ENCODE peak calls at places on chromosomes 2 and 18, in six cellular contexts. H is activated gamma-delta T cell treated with Interleukin-2 at 50 U/mL for 16 hours, W is Right ventricle myocardium inferior, C is AG08396, Z is AG10803, Q is EL. V is an unnamed sample.

GRCh38 chr2:2795438-2796091 is 464.5 kb upstream of the MYT1L start:
- DNase-seq in C (no peak), H (no peak), Z (no peak), Q (no peak), W (no peak), V (no peak)

GRCh38 chr2:233691443-233692433 is 952 bp upstream of the UGT1A6 start:
- DNase-seq in C (no peak), Q (no peak), Z (no peak), H (no peak), W (no peak), V (no peak)

GRCh38 chr2:101200714-101201113 is 49.5 kb upstream of the TBC1D8 start:
- DNase-seq in W (no peak), C (no peak), Z (peak), Q (no peak), H (no peak), V (peak)

GRCh38 chr2:229562472-229563127 is 151.8 kb downstream of the DNER start:
- DNase-seq in Q (no peak), H (no peak), C (no peak), Z (no peak), W (no peak), V (no peak)

GRCh38 chr18:37422116-37422515 is 143.5 kb downstream of the CELF4 start:
- DNase-seq in Q (no peak), Z (no peak), C (no peak), H (no peak), W (no peak), V (no peak)

GRCh38 chr2:177327065-177327464 is 62.5 kb upstream of the NFE2L2 start:
- DNase-seq in W (no peak), Z (no peak), H (no peak), C (no peak), Q (no peak), V (no peak)

GRCh38 chr18:57211412-57211750 is 64.5 kb downstream of the BOD1L2 start:
- DNase-seq in Q (no peak), Z (no peak), W (no peak), H (no peak), C (no peak), V (no peak)

GRCh38 chr2:120722211-120722602 is 13.5 kb upstream of the GLI2 start:
- DNase-seq in Q (no peak), W (no peak), C (no peak), H (no peak), Z (no peak), V (no peak)

GRCh38 chr2:43000242-43001054 is 208.1 kb upstream of the HAAO start:
- DNase-seq in H (no peak), Q (no peak), C (no peak), W (no peak), Z (no peak), V (no peak)

GRCh38 chr2:173264603-173265366 is 89.9 kb upstream of the CDCA7 start:
- DNase-seq in Q (no peak), H (no peak), Z (no peak), W (no peak), C (no peak), V (no peak)

GRCh38 chr2:96550787-96551604 is 14.4 kb downstream of the ARID5A start:
- DNase-seq in Z (no peak), C (no peak), Q (no peak), H (no peak), W (no peak), V (no peak)

GRCh38 chr2:199160677-199161465 is 296.9 kb downstream of the SATB2 start:
- DNase-seq in W (no peak), C (peak), Q (peak), Z (peak), H (no peak), V (peak)

GRCh38 chr2:152166633-152167032 is 8.9 kb downstream of the STAM2 start:
- DNase-seq in Q (peak), Z (peak), W (no peak), H (no peak), C (peak), V (peak)

GRCh38 chr2:128438091-128438490 is 119.4 kb upstream of the HS6ST1 start:
- DNase-seq in C (no peak), H (no peak), Z (no peak), W (no peak), Q (no peak), V (no peak)

GRCh38 chr2:84786601-84787000 is 94.3 kb downstream of the TRABD2A start:
- DNase-seq in W (no peak), Q (no peak), H (no peak), C (no peak), Z (no peak), V (no peak)

GRCh38 chr2:150878347-150878746 is 383.3 kb downstream of the RBM43 start:
- DNase-seq in C (peak), Z (peak), H (no peak), W (no peak), Q (peak), V (peak)

GRCh38 chr2:215973954-215974699 is 39.2 kb downstream of the MREG start:
- DNase-seq in Z (peak), H (no peak), Q (peak), W (no peak), C (no peak), V (peak)

GRCh38 chr18:8801263-8801901 is 96.0 kb downstream of the MTCL1 start:
- DNase-seq in W (no peak), C (peak), Q (peak), H (no peak), Z (peak), V (no peak)

GRCh38 chr2:102489646-102490045 is 16.6 kb downstream of the SLC9A4 start:
- DNase-seq in H (no peak), Q (no peak), Z (no peak), C (no peak), W (no peak), V (no peak)

GRCh38 chr18:9135912-9136314 is 668 bp upstream of the ANKRD12 start:
- DNase-seq in Z (no peak), Q (peak), C (no peak), W (no peak), H (no peak), V (no peak)

GRCh38 chr2:5609191-5609590 is 83.0 kb upstream of the SOX11 start:
- DNase-seq in H (no peak), W (no peak), C (no peak), Z (no peak), Q (no peak), V (no peak)

GRCh38 chr2:69768217-69768616 is 26.3 kb downstream of the ANXA4 start:
- DNase-seq in Q (no peak), H (no peak), Z (no peak), C (no peak), W (no peak), V (no peak)

GRCh38 chr2:47344890-47345583 is 57.9 kb upstream of the MSH2 start:
- DNase-seq in Z (peak), C (peak), H (no peak), W (peak), Q (peak), V (no peak)

GRCh38 chr18:69789794-69790193 is 157.9 kb downstream of the CD226 start:
- DNase-seq in H (no peak), Z (no peak), Q (no peak), W (no peak), C (no peak), V (no peak)

GRCh38 chr2:222604749-222605515 is 51.0 kb downstream of the FARSB start:
- DNase-seq in H (no peak), W (no peak), Q (no peak), Z (peak), C (no peak), V (no peak)

GRCh38 chr2:179251865-179252264 is 12.8 kb downstream of the SESTD1 start:
- DNase-seq in Z (no peak), W (no peak), Q (no peak), H (no peak), C (no peak), V (no peak)